ENCODE peak calls at places on chromosomes 6 and 20, in eight cellular contexts. B is aorta; G is left lung; L is heart left ventricle; P is upper lobe of left lung; D is CD8-positive, alpha-beta T cell; E is GM23338; I is A549. R is an unnamed sample.

GRCh38 chr20:19074828-19075516 is 137.5 kb upstream of the SLC24A3 start:
- ATAC-seq in I (no peak), P (peak; percentile 63), L (no peak), E (no peak), G (peak; percentile 16), D (no peak), B (peak; percentile 50), R (no peak)

GRCh38 chr6:68639826-68640505 is 4.9 kb downstream of the ADGRB3 start:
- ATAC-seq in E (peak; percentile 14), I (no peak), G (peak; percentile 9), B (no peak), L (peak; percentile 24), P (no peak), D (no peak), R (no peak)

GRCh38 chr20:19692685-19693119 is 65.4 kb upstream of the RIN2 start:
- ATAC-seq in I (no peak), B (peak; percentile 73), G (peak; percentile 78), D (no peak), E (peak; percentile 50), L (peak; percentile 29), P (no peak), R (no peak)

GRCh38 chr20:39861381-39861780 is 827.7 kb downstream of the MAFB start:
- ATAC-seq in L (no peak), G (peak; percentile 87), D (no peak), E (no peak), I (no peak), B (no peak), P (no peak), R (no peak)

GRCh38 chr20:58116505-58116904 is 111.9 kb downstream of the ANKRD60 start:
- ATAC-seq in P (no peak), E (peak; percentile 54), D (no peak), G (no peak), L (no peak), B (no peak), I (no peak), R (no peak)

GRCh38 chr6:53327017-53327395 is 21.7 kb downstream of the ELOVL5 start:
- ATAC-seq in I (peak; percentile 52), G (no peak), B (no peak), E (peak; percentile 29), L (peak; percentile 28), P (peak; percentile 9), D (no peak), R (no peak)

GRCh38 chr6:161682982-161683381 is 409.1 kb upstream of the AGPAT4 start:
- ATAC-seq in I (no peak), E (peak; percentile 37), G (no peak), P (no peak), L (no peak), B (no peak), D (no peak), R (no peak)

GRCh38 chr6:163533443-163533842 is 118.9 kb downstream of the QKI start:
- ATAC-seq in B (no peak), D (no peak), P (no peak), L (peak; percentile 69), G (peak; percentile 60), E (no peak), I (peak; percentile 84), R (peak; percentile 66)

GRCh38 chr6:96610019-96610418 is 47.1 kb downstream of the FHL5 start:
- ATAC-seq in L (no peak), I (no peak), D (no peak), P (no peak), B (no peak), E (no peak), G (no peak), R (no peak)

GRCh38 chr20:1085515-1086272 is 32.7 kb upstream of the PSMF1 start:
- ATAC-seq in P (no peak), E (no peak), D (no peak), I (no peak), G (no peak), B (no peak), L (no peak), R (no peak)

GRCh38 chr20:50312002-50312681 is 121.5 kb downstream of the CEBPB start:
- ATAC-seq in L (no peak), D (no peak), E (no peak), I (no peak), P (no peak), G (no peak), B (no peak), R (no peak)

GRCh38 chr6:160122744-160123143 is 1.1 kb downstream of the SLC22A1 start:
- ATAC-seq in G (no peak), I (no peak), L (no peak), P (no peak), B (no peak), E (no peak), D (no peak), R (no peak)

GRCh38 chr6:20424679-20425078 is 23.0 kb downstream of the E2F3 start:
- ATAC-seq in I (no peak), G (peak; percentile 51), P (no peak), L (peak; percentile 41), D (no peak), B (no peak), E (no peak), R (no peak)

GRCh38 chr6:29564875-29565274 is 5.3 kb upstream of the UBD start:
- ATAC-seq in P (no peak), I (no peak), G (no peak), B (no peak), L (no peak), D (no peak), E (no peak), R (no peak)

GRCh38 chr20:62377615-62378085 is 9.3 kb upstream of the RPS21 start:
- ATAC-seq in I (no peak), L (peak; percentile 48), P (peak; percentile 1), G (peak; percentile 17), E (no peak), D (no peak), B (peak; percentile 47), R (no peak)

GRCh38 chr6:119179842-119180241 is 101.4 kb upstream of the FAM184A start:
- ATAC-seq in B (no peak), E (no peak), D (no peak), L (no peak), I (no peak), G (no peak), P (no peak), R (no peak)

GRCh38 chr6:31355540-31355988 is 1.4 kb downstream of the HLA-B start:
- ATAC-seq in L (no peak), E (no peak), B (no peak), G (no peak), I (no peak), D (no peak), P (no peak), R (no peak)

GRCh38 chr6:141165012-141165411 is 967.7 kb upstream of the GJE1 start:
- ATAC-seq in B (no peak), E (peak; percentile 34), P (no peak), I (no peak), D (no peak), L (peak; percentile 54), G (no peak), R (no peak)

GRCh38 chr6:117264487-117265424 is 602 bp upstream of the VGLL2 start:
- ATAC-seq in G (peak; percentile 59), B (peak; percentile 17), I (peak; percentile 48), L (peak; percentile 46), P (no peak), E (peak; percentile 27), D (no peak), R (peak; percentile 19)

GRCh38 chr6:33117826-33118277 is 42.1 kb downstream of the HLA-DPB1 start:
- ATAC-seq in E (peak; percentile 57), L (no peak), I (no peak), G (no peak), D (no peak), B (no peak), P (no peak), R (no peak)
- H3K4me3 ChIP-seq in E (peak overlapping the region; percentile 90), L (no peak overlapping the region), I (no peak overlapping the region), G (no peak overlapping the region), D (no peak overlapping the region), B (no peak overlapping the region), P (no peak overlapping the region), R (no peak overlapping the region)

DNA sequence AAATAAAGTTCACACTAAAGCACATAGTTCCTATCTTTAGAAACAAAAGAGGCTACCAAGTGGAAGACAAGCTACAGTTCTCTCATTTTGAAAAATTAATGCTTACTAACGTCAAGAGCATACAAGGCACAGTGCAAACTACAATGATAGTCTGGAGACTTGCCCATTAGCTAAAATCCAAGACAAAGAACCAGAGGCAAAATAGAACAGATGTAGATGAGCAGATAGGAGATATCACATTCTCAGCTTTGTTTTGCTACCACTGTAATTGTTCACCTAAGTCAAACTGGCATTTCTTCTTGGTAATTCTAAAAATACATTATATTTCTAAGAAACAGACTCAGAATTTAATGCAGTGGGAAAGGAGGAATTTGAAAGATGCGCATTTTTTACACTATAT is 5.2 kb downstream of the TMEM30A start:
- ATAC-seq in L (no peak), P (no peak), B (no peak), G (no peak), D (no peak), E (no peak), I (no peak), R (no peak)
- H3K4me3 ChIP-seq in L (no peak overlapping the region), P (no peak overlapping the region), B (no peak overlapping the region), G (no peak overlapping the region), D (no peak overlapping the region), E (peak overlapping the region; percentile 86), I (no peak overlapping the region), R (no peak overlapping the region)

GRCh38 chr20:25989196-25989595 is 292.5 kb upstream of the ZNF337 start:
- ATAC-seq in B (no peak), D (no peak), E (no peak), L (no peak), I (no peak), G (no peak), P (no peak), R (no peak)

GRCh38 chr20:25985597-25985996 is 288.9 kb upstream of the ZNF337 start:
- ATAC-seq in E (no peak), B (no peak), L (no peak), D (no peak), G (no peak), I (no peak), P (no peak), R (no peak)

GRCh38 chr20:25987073-25987927 is 290.6 kb upstream of the ZNF337 start:
- ATAC-seq in B (peak; percentile 66), I (peak; percentile 91), G (peak; percentile 62), D (peak; percentile 84), P (peak; percentile 63), E (peak; percentile 85), L (peak; percentile 78), R (peak; percentile 42)

DNA sequence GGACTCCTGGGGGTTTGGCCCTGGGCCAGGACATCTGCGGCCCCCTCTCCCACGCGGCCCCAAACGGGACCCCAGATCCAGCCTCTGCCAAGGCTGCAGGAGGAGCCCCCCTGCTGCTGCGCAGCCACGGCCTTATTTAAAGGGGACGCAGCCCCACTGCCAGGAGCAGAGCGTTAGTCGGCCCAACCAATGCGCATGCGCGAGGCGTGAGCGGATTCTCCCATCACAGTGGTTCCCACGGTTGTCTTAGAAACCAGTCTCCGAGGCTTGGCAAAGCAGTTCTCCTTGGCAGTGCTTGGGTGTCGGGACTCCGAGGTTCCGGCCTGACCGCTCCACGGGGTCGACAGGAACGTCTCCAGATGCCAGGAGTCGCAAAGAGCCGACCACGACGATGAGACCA is 288.3 kb upstream of the ZNF337 start:
- ATAC-seq in D (peak; percentile 22), B (peak; percentile 88), E (no peak), G (peak; percentile 61), I (no peak), L (peak; percentile 82), P (no peak), R (peak; percentile 45)
- H3K4me3 ChIP-seq in D (peak overlapping the region; percentile 23), B (no peak overlapping the region), E (no peak overlapping the region), G (no peak overlapping the region), I (no peak overlapping the region), L (peak overlapping the region; percentile 50), P (no peak overlapping the region), R (peak overlapping the region; percentile 12)

GRCh38 chr6:154932562-154933027 is 62.5 kb upstream of the TIAM2 start:
- ATAC-seq in P (no peak), L (no peak), E (peak; percentile 69), G (no peak), D (no peak), I (peak; percentile 70), B (no peak), R (no peak)
- H3K4me3 ChIP-seq in P (no peak overlapping the region), L (no peak overlapping the region), E (no peak overlapping the region), G (no peak overlapping the region), D (no peak overlapping the region), I (no peak overlapping the region), B (no peak overlapping the region), R (no peak overlapping the region)